ENCODE peak calls at places on chromosomes 11 and 22, in six cellular contexts. K is psoas muscle, F is SK-N-SH, I is IMR-90, O is ovary, M is astrocyte. Z is an unnamed sample.

GRCh38 chr11:65884716-65885092 is 3.6 kb downstream of the FIBP start:
- DNase-seq in F (peak), K (peak), M (no peak), O (peak), I (peak), Z (peak)

GRCh38 chr22:45544588-45545170 is 42.0 kb downstream of the FBLN1 start:
- DNase-seq in M (peak), K (no peak), I (peak), O (no peak), F (no peak), Z (peak)

GRCh38 chr11:25855916-25856315 is 476.0 kb upstream of the ANO3 start:
- DNase-seq in K (no peak), F (no peak), I (no peak), M (no peak), O (no peak), Z (no peak)

GRCh38 chr11:67996622-67997459 is 7.1 kb downstream of the UNC93B1 start:
- DNase-seq in M (no peak), O (peak), I (no peak), K (peak), F (peak), Z (peak)

GRCh38 chr11:110519816-110520215 is 90.1 kb downstream of the FDX1 start:
- DNase-seq in M (no peak), K (no peak), I (no peak), F (no peak), O (no peak), Z (peak)

GRCh38 chr11:75288846-75289760 is 48.5 kb downstream of the TPBGL start:
- DNase-seq in I (no peak), F (no peak), O (no peak), M (peak), K (peak), Z (peak)

GRCh38 chr11:95544095-95544795 is 245.3 kb downstream of the FAM76B start:
- DNase-seq in F (no peak), O (no peak), K (no peak), I (peak), M (peak), Z (peak)

GRCh38 chr22:31346255-31346732 is at the start of gene PATZ1:
- DNase-seq in O (peak), F (peak), K (peak), M (peak), I (peak), Z (peak)

GRCh38 chr22:47333625-47334024 is 571.2 kb downstream of the TBC1D22A start:
- DNase-seq in K (no peak), I (peak), O (no peak), M (peak), F (no peak), Z (peak)

GRCh38 chr11:76190376-76190775 is 15.9 kb downstream of the WNT11 start:
- DNase-seq in K (no peak), I (peak), O (no peak), F (peak), M (peak), Z (peak)

GRCh38 chr11:109120341-109120740 is 301.6 kb upstream of the C11orf87 start:
- DNase-seq in F (no peak), K (no peak), O (no peak), I (no peak), M (no peak), Z (no peak)

GRCh38 chr22:38959574-38959973 is 2.2 kb downstream of the APOBEC3A start:
- DNase-seq in I (no peak), O (no peak), M (no peak), F (no peak), K (no peak), Z (no peak)

DNA sequence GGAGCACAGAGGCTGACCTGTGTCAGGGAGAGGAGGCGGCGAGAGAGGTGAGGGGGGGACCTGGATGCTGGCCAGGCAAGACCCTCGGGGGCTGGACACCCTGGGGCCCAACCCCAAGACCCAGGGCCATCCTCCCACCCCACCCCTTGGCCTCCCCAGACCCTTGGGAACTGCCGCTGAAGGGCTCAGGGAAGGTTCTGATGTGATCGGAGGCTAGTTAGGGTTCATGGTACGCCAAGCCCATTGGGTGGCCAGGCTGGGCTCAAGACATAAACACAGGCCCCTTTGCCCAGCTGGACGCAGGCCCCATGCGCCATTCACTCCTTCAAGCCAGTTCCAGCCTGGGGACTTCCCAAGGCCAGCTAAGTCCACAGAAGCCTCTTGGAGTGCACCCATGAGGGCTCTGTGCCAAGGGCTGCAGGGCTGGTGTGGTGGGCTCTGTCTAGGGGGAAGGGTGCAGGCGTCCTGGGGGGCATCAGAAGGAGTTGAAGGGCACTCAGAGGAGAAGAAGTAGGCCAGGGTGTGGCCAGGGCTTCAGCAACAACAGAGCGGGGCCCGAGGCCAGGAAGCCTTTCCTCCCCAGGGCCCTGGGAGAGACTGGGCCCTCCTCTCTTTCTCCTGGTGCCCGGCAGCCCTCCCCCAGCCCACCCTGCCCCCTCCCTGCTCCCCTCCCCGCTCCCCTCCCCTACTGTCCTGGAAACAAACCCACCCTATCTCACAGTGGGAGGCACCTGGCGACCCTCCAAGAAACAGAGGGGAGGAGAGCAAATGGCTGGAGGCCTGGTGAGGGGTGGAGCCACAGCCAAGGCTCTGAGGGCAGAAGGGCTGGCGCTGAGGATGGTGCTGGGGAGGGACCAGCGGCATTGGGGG is 12.9 kb downstream of the TSPAN32 start:
- DNase-seq in K (peak), I (peak), F (peak), M (peak), O (peak), Z (peak)
- H3K4me3 ChIP-seq in K (no peak), I (no peak), F (no peak), M (no peak), O (no peak), Z (no peak)

GRCh38 chr22:37483594-37484114 is 2.5 kb downstream of the MFNG start:
- DNase-seq in K (no peak), I (no peak), F (no peak), O (no peak), M (no peak), Z (peak)
- H3K4me3 ChIP-seq in K (peak), I (no peak), F (no peak), O (no peak), M (no peak), Z (no peak)

GRCh38 chr11:45369294-45369693 is 83.2 kb upstream of the SYT13 start:
- DNase-seq in O (no peak), F (no peak), K (no peak), M (no peak), I (no peak), Z (no peak)

GRCh38 chr11:45373506-45373905 is 87.4 kb upstream of the SYT13 start:
- DNase-seq in K (no peak), I (no peak), M (no peak), O (no peak), F (no peak), Z (no peak)

GRCh38 chr11:45374130-45374529 is 88.0 kb upstream of the SYT13 start:
- DNase-seq in I (no peak), F (no peak), K (no peak), M (no peak), O (no peak), Z (no peak)

GRCh38 chr11:45368697-45369096 is 82.6 kb upstream of the SYT13 start:
- DNase-seq in O (no peak), I (no peak), K (no peak), M (no peak), F (no peak), Z (no peak)

GRCh38 chr11:45371251-45371749 is 85.2 kb upstream of the SYT13 start:
- DNase-seq in M (peak), F (peak), O (peak), K (peak), I (peak), Z (peak)
- H3K4me3 ChIP-seq in M (no peak), F (no peak), O (no peak), K (no peak), I (no peak), Z (no peak)

GRCh38 chr11:122334546-122335375 is 218.7 kb upstream of the BLID start:
- DNase-seq in M (no peak), I (peak), F (no peak), K (no peak), O (no peak), Z (peak)
- H3K4me3 ChIP-seq in M (no peak), I (no peak), F (no peak), K (no peak), O (no peak), Z (no peak)

GRCh38 chr11:121575963-121576290 is 123.2 kb upstream of the SORL1-AS1 start:
- DNase-seq in F (no peak), K (no peak), O (no peak), M (no peak), I (no peak), Z (no peak)
- H3K4me3 ChIP-seq in F (no peak), K (no peak), O (no peak), M (no peak), I (no peak), Z (no peak)

GRCh38 chr11:115345840-115346239 is 158.4 kb downstream of the CADM1 start:
- DNase-seq in M (no peak), I (no peak), O (no peak), K (no peak), F (no peak), Z (no peak)

GRCh38 chr11:115349427-115349826 is 154.8 kb downstream of the CADM1 start:
- DNase-seq in F (no peak), M (no peak), I (no peak), K (no peak), O (no peak), Z (no peak)

GRCh38 chr11:115352805-115353483 is 151.3 kb downstream of the CADM1 start:
- DNase-seq in I (peak), K (no peak), F (peak), O (no peak), M (no peak), Z (no peak)

GRCh38 chr11:115348404-115348803 is 155.8 kb downstream of the CADM1 start:
- DNase-seq in I (no peak), M (no peak), O (no peak), F (no peak), K (no peak), Z (no peak)
- H3K4me3 ChIP-seq in I (no peak), M (no peak), O (no peak), F (no peak), K (no peak), Z (no peak)

DNA sequence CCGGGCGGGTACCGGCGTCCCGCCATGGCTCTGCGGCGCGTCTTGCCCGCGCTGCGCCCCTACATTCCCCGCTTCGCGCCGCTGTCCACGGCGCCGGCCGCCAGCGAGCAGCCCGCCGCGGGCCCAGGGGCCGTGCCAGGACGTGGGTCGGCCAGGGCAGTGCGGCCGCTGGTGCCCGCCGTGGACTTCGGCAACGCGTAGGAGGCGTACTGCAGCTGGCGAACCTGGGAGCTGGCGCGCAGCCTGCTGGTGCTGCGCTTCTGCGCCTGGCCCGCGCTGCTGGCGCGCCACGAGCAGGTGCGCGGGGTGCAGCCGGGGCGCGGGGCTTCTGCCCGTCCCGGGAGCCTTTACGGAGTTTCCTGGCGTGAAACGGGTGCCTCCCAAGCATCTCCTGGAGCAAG is 20.1 kb downstream of the DGCR6L start:
- DNase-seq in K (peak), F (no peak), M (no peak), O (peak), I (peak), Z (no peak)
- H3K4me3 ChIP-seq in K (peak), F (peak), M (no peak), O (peak), I (peak), Z (peak)

GRCh38 chr11:662689-663274 is 25.7 kb downstream of the DRD4 start:
- DNase-seq in I (peak), M (peak), O (peak), F (peak), K (peak), Z (peak)

GRCh38 chr11:665062-665706 is 28.1 kb downstream of the DRD4 start:
- DNase-seq in K (no peak), O (no peak), I (no peak), F (no peak), M (no peak), Z (peak)

GRCh38 chr11:660681-661444 is 23.8 kb downstream of the DRD4 start:
- DNase-seq in I (no peak), M (no peak), O (no peak), F (no peak), K (no peak), Z (no peak)

GRCh38 chr11:660281-660680 is 23.2 kb downstream of the DRD4 start:
- DNase-seq in M (no peak), I (no peak), O (no peak), F (no peak), K (no peak), Z (no peak)

GRCh38 chr11:665707-666281 is 28.7 kb downstream of the DRD4 start:
- DNase-seq in M (peak), I (peak), K (no peak), O (peak), F (no peak), Z (peak)
- H3K4me3 ChIP-seq in M (no peak), I (no peak), K (peak), O (no peak), F (no peak), Z (no peak)

GRCh38 chr11:122100222-122101080 is 15.6 kb downstream of the BLID start:
- DNase-seq in F (peak), K (peak), O (peak), M (peak), I (peak), Z (peak)
- H3K4me3 ChIP-seq in F (peak), K (peak), O (peak), M (peak), I (peak), Z (peak)

Z was measured in AG10803.